ENCODE peak calls at places on chromosomes 6 and 20, in nine cellular contexts. A, H, Z, K, L, U, V, B and N are unnamed samples.

GRCh38 chr6:49326337-49326736 is 136.7 kb downstream of the MMUT start:
- DNase-seq in A (no peak), H (no peak), Z (no peak), K (peak; percentile 49), L (no peak), U (peak; percentile 88), V (no peak), B (no peak), N (no peak)

GRCh38 chr6:5190467-5190866 is 70.3 kb downstream of the LYRM4 start:
- DNase-seq in A (no peak), H (no peak), Z (no peak), K (peak; percentile 96), L (no peak), U (peak; percentile 95), V (no peak), B (no peak), N (no peak)

GRCh38 chr6:169799474-169799926 is 48.1 kb downstream of the ERMARD start:
- DNase-seq in A (no peak), H (peak; percentile 2), Z (no peak), K (no peak), L (no peak), U (no peak), V (no peak), B (no peak), N (no peak)

GRCh38 chr20:51750037-51750769 is 18.0 kb downstream of the ATP9A start:
- DNase-seq in A (peak; percentile 86), H (peak; percentile 56), Z (no peak), K (peak; percentile 94), L (no peak), U (peak; percentile 95), V (no peak), B (no peak), N (no peak)

GRCh38 chr6:104699598-104700329 is 160.0 kb downstream of the HACE1 start:
- DNase-seq in A (no peak), H (no peak), Z (no peak), K (no peak), L (peak; percentile 5), U (no peak), V (no peak), B (no peak), N (no peak)

GRCh38 chr20:25224941-25225340 is 22.9 kb upstream of the PYGB start:
- DNase-seq in A (no peak), H (no peak), Z (peak; percentile 71), K (no peak), L (no peak), U (no peak), V (no peak), B (no peak), N (no peak)

GRCh38 chr6:23784313-23784919 is 341.6 kb upstream of the NRSN1 start:
- DNase-seq in A (no peak), H (no peak), Z (no peak), K (no peak), L (no peak), U (no peak), V (no peak), B (no peak), N (no peak)

GRCh38 chr6:21115111-21115510 is 478.4 kb upstream of the SOX4 start:
- DNase-seq in A (no peak), H (no peak), Z (no peak), K (peak; percentile 61), L (no peak), U (peak; percentile 77), V (no peak), B (no peak), N (no peak)

GRCh38 chr20:34715384-34715783 is 11.2 kb downstream of the TP53INP2 start:
- DNase-seq in A (no peak), H (no peak), Z (no peak), K (peak; percentile 12), L (no peak), U (no peak), V (no peak), B (no peak), N (no peak)

GRCh38 chr6:168376120-168376519 is 56.5 kb upstream of the DACT2 start:
- DNase-seq in A (no peak), H (no peak), Z (no peak), K (no peak), L (no peak), U (no peak), V (no peak), B (no peak), N (no peak)

GRCh38 chr6:111777357-111777756 is 95.9 kb downstream of the FYN start:
- DNase-seq in A (no peak), H (no peak), Z (no peak), K (no peak), L (no peak), U (no peak), V (no peak), B (no peak), N (no peak)
- TF ChIP-seq CTCF in A (peak; percentile 40), H (no peak), Z (no peak), K (peak; percentile 25), L (no peak), U (no peak), V (no peak), B (no peak), N (no peak)

GRCh38 chr6:109397020-109397419 is 14.8 kb upstream of the CD164 start:
- DNase-seq in A (no peak), H (no peak), Z (no peak), K (peak; percentile 20), L (no peak), U (peak; percentile 64), V (no peak), B (no peak), N (no peak)
- TF ChIP-seq CTCF in A (peak; percentile 43), H (peak; percentile 30), Z (peak; percentile 38), K (peak; percentile 54), L (peak; percentile 46), U (peak; percentile 44), V (peak; percentile 13), B (no peak), N (no peak)

DNA sequence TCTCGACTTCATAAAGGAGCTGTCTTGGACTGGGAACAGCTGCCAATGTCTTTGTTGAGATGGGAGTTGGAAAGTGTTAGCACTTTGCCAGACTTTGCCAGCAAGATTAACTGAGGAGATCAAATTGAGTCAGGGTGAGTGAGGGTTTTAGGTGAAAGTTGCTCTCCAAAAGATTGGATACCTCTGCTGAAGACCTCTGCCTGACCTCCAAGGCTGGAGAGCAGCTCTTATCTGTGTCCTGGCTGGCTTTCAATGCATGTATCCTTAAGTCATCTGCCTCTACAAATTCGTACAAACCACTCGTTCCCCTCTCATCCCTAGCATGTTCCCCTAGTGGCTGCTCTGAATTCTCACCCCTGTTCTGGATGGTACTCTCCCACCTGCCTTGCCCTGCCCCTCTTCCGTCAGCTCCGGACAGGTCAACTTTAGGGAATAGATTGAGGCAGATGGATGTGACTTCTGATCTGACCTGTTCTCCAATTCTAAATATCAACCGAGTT is at the start of gene EFCAB8:
- DNase-seq in A (no peak), H (no peak), Z (no peak), K (no peak), L (no peak), U (no peak), V (no peak), B (no peak), N (no peak)
- TF ChIP-seq CTCF in A (no peak), H (no peak), Z (no peak), K (no peak), L (no peak), U (peak; percentile 9), V (no peak), B (no peak), N (no peak)

GRCh38 chr6:11682525-11682924 is 96.1 kb downstream of the ADTRP start:
- DNase-seq in A (no peak), H (no peak), Z (no peak), K (peak; percentile 51), L (no peak), U (no peak), V (no peak), B (no peak), N (no peak)

GRCh38 chr6:11681357-11681756 is 97.2 kb downstream of the ADTRP start:
- DNase-seq in A (no peak), H (no peak), Z (no peak), K (no peak), L (no peak), U (no peak), V (no peak), B (no peak), N (no peak)

GRCh38 chr6:11685411-11686093 is 93.1 kb downstream of the ADTRP start:
- DNase-seq in A (no peak), H (no peak), Z (no peak), K (peak; percentile 68), L (no peak), U (no peak), V (no peak), B (no peak), N (no peak)

GRCh38 chr6:11681770-11682169 is 96.8 kb downstream of the ADTRP start:
- DNase-seq in A (no peak), H (no peak), Z (no peak), K (no peak), L (no peak), U (no peak), V (no peak), B (no peak), N (no peak)
- TF ChIP-seq CTCF in A (no peak), H (no peak), Z (no peak), K (no peak), L (no peak), U (no peak), V (no peak), B (no peak), N (no peak)

GRCh38 chr6:76831299-76831698 is 632.0 kb downstream of the HTR1B start:
- DNase-seq in A (no peak), H (no peak), Z (no peak), K (no peak), L (no peak), U (no peak), V (no peak), B (no peak), N (no peak)
- TF ChIP-seq CTCF in A (no peak), H (no peak), Z (no peak), K (no peak), L (no peak), U (no peak), V (no peak), B (no peak), N (no peak)